ENCODE peak calls at places on chromosome 1, in six cellular contexts. F, L, J, A, V and K are unnamed samples.

GRCh38 chr1:65429806-65430205 is 9.3 kb downstream of the LEPR start:
- DNase-seq in F (no peak), L (no peak), J (peak), A (no peak), V (peak), K (no peak)

GRCh38 chr1:224503161-224504118 is 68.8 kb upstream of the WDR26 start:
- DNase-seq in F (peak), L (peak), J (peak), A (peak), V (peak), K (no peak)

GRCh38 chr1:71638081-71638766 is 557.4 kb upstream of the ZRANB2 start:
- DNase-seq in F (no peak), L (no peak), J (no peak), A (no peak), V (no peak), K (no peak)

GRCh38 chr1:116817582-116818064 is 63.4 kb downstream of the CD2 start:
- DNase-seq in F (no peak), L (peak), J (peak), A (no peak), V (peak), K (peak)

GRCh38 chr1:73839922-73840321 is 358.1 kb downstream of the LRRIQ3 start:
- DNase-seq in F (no peak), L (no peak), J (peak), A (peak), V (no peak), K (no peak)

GRCh38 chr1:85553416-85553815 is 27.1 kb upstream of the CCN1 start:
- DNase-seq in F (no peak), L (no peak), J (no peak), A (no peak), V (no peak), K (no peak)

GRCh38 chr1:1177452-1178206 is 3.9 kb downstream of the TTLL10 start:
- DNase-seq in F (no peak), L (no peak), J (no peak), A (no peak), V (no peak), K (no peak)

GRCh38 chr1:198295186-198295585 is 138.4 kb downstream of the NEK7 start:
- DNase-seq in F (no peak), L (no peak), J (no peak), A (no peak), V (no peak), K (no peak)

GRCh38 chr1:36880155-36881070 is 153.9 kb downstream of the GRIK3 start:
- DNase-seq in F (no peak), L (no peak), J (no peak), A (no peak), V (no peak), K (no peak)